ENCODE peak calls at places on chromosomes 13 and 19, in six cellular contexts. B, N, M, Q, H and X are unnamed samples. For H3K4me1, the result is how much of the 10 kb centered on the place peaks cover.

GRCh38 chr13:29362849-29363604 is 232.5 kb downstream of the SLC7A1 start:
- DNase-seq in M (peak), B (peak), Q (peak), H (peak), N (peak), X (peak)

GRCh38 chr13:101007245-101007644 is 332.6 kb upstream of the TMTC4 start:
- DNase-seq in B (no peak), M (no peak), H (no peak), Q (no peak), N (no peak), X (no peak)

GRCh38 chr13:87444135-87444534 is 227.0 kb upstream of the SLITRK5 start:
- DNase-seq in M (no peak), B (no peak), H (no peak), N (no peak), Q (no peak), X (peak)

GRCh38 chr19:40995355-40995754 is 4.3 kb downstream of the CYP2B6 start:
- DNase-seq in M (no peak), Q (no peak), B (no peak), H (no peak), N (no peak), X (no peak)

GRCh38 chr19:39038098-39038497 is 5.7 kb upstream of the FBXO27 start:
- DNase-seq in H (peak), B (peak), N (peak), Q (peak), M (no peak), X (no peak)

GRCh38 chr13:48874165-48874564 is 101.5 kb upstream of the FNDC3A start:
- DNase-seq in N (no peak), Q (no peak), B (no peak), H (no peak), M (no peak), X (no peak)

GRCh38 chr19:3056454-3057016 is 5.8 kb downstream of the TLE5 start:
- DNase-seq in B (no peak), Q (no peak), H (peak), N (no peak), M (no peak), X (no peak)

GRCh38 chr19:7670150-7670784 is 1.4 kb downstream of the RETN start:
- DNase-seq in B (no peak), Q (no peak), M (no peak), H (peak), N (peak), X (no peak)

GRCh38 chr13:31801088-31801487 is 61.8 kb downstream of the RXFP2 start:
- DNase-seq in N (no peak), B (no peak), M (no peak), Q (no peak), H (no peak), X (no peak)

GRCh38 chr13:49265822-49266221 is 18.1 kb downstream of the CDADC1 start:
- DNase-seq in Q (no peak), H (no peak), B (no peak), N (peak), M (no peak), X (no peak)

DNA sequence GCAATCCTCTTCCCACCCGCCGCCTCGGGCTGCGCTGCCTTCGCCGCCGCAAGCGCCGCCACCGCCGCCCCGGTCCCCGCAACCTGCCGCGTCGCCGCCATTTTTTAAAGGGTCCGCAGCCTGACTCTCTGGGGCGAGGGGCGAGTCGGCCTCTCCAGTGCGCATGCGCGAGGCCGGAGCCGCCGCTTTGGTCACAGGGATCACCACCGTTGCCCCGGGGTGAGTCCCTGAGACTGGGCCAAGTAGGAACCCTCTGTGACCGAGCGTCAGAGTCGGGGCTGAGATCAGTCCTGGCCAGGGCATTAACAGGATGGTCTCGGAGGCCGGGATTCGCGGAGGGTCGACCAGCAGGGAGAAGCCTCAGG is 42.6 kb downstream of the ZNF146 start:
- DNase-seq in H (no peak), B (no peak), Q (no peak), N (peak), M (no peak), X (no peak)
- H3K4me2 ChIP-seq in H (no peak), B (no peak), Q (peak), N (peak), M (no peak), X (no peak)

DNA sequence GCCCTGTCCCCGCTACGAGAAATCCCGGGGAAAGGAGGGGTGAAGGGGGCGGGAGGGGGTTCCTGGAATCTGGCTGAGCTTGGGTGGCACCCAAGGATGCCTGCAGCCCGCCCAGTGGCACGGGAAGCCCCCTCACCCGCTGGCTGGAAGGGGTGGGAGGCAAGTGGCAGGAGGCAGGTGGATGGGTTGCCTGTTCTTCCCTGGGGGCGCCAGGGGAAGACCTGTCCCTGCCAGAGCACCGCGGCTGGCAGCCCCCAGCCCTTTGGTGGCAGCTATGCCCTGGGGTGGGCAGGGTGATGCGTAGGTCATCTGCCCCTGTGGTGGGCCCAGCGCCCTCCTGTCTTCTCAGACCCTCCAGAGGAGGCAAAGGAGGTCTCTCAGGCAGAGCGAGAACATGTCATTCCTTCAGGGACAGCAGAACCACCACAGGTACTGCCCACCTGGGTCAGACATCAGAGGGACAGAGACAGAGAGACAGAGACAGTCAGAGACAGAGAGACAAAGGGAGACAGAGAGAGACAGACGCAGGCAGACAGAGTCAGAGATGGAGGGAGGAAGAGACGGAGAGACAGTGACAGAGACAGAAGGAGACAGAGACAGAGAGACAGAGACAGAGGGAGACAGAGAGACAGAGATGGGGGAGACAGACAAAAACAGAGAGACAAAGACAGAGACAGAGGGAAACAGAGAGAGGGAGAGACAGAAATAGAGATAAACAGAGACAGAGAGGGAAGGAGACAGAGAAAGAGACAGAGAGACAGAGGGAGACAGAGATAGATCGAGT is 36.7 kb downstream of the EFNA2 start:
- DNase-seq in Q (no peak), H (no peak), M (no peak), N (no peak), B (no peak), X (no peak)
- H3K4me1 ChIP-seq in Q (under half), H (under half), M (under half), N (under half), B (under half), X (under half)

DNA sequence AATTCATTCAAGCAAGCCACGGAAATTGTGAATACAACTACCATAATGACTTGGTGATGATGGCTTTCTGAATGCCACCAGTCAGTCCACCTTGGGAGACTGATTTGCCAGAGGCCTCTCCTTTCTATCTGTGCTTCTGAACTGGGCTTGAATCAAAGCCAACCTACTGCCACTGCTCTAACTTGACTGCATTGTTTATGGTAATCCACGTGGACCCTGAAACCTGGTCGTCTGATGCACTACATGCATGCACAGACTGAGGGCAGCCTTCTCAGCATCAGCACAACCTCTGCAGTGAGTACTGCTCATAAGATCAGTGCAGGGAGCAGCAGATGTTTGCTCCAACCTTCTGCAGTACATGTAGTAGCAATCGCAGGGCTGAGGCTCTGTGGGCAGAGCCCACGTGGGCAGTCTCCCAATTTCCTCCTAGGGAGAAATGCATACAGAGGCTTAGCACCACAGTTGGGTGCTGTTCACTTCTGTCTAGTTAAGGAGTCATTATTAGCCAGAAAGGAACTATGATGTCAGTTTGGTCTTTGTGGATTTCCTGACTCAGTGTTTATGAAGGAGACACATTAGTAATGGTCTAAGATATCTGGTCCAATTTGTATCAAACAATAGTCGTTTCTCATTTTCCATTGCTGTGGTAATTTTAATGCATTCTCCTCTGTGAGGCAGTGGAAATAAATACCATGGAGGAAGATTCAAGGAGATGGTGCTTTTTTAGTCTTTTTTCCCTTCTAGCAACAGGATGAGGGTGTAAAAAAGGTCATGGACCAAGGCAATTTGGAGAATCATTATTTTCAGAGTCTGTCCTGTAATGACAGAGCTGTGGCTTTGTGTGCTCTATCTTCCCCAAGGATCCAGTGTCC is 82.5 kb downstream of the AKAP11 start:
- DNase-seq in Q (no peak), H (peak), N (peak), M (peak), B (no peak), X (peak)
- H3K4me2 ChIP-seq in Q (no peak), H (no peak), N (no peak), M (peak), B (no peak), X (no peak)

DNA sequence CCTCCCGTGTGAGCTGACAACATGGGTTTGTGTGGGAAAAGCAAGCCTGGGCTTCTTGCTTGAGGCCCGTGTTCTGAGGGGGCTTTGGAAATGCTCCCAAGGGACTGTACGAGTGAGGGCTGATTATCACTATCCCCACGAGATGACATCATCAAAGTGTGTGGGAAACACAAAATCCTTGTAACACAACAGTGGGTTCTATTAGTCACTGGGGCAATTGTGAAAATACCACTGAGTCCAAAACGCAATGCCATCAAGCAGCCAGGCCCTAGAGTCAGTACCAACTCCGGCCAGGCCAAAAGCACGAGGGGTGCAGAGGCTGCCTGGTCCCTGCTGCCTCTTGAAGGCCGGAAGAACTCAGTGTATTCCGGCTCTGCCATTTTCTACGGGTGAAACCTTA is 29.6 kb downstream of the CAPS start:
- DNase-seq in H (no peak), Q (no peak), M (no peak), B (no peak), N (peak), X (no peak)
- H3K4me1 ChIP-seq in H (under half), Q (under half), M (under half), B (under half), N (under half), X (under half)